ENCODE peak calls at places on chromosomes 3 and 15, in five cellular contexts. L is endothelial cell of umbilical vein, T is A549, M is H1, U is K562. Z is an unnamed sample.

GRCh38 chr3:9201278-9201677 is 48.2 kb downstream of the SRGAP3 start:
- DNase-seq in T (no peak), M (no peak), U (no peak), L (no peak), Z (no peak)

GRCh38 chr15:83581381-83581780 is 72.5 kb upstream of the ADAMTSL3 start:
- DNase-seq in L (no peak), U (no peak), T (no peak), M (no peak), Z (no peak)

GRCh38 chr3:9207076-9207763 is 42.2 kb downstream of the SRGAP3 start:
- DNase-seq in T (no peak), U (no peak), M (no peak), L (no peak), Z (no peak)

GRCh38 chr15:99165956-99166689 is 61.2 kb downstream of the SYNM start:
- DNase-seq in U (no peak), L (peak; percentile 42), T (no peak), M (no peak), Z (no peak)

GRCh38 chr3:129211345-129211744 is 27.6 kb upstream of the CNBP start:
- DNase-seq in L (no peak), U (no peak), T (no peak), M (no peak), Z (no peak)

GRCh38 chr3:193910886-193911738 is 224.8 kb upstream of the HES1 start:
- DNase-seq in M (no peak), T (peak; percentile 8), U (peak; percentile 50), L (no peak), Z (no peak)

GRCh38 chr15:38129531-38130199 is 123.0 kb upstream of the SPRED1 start:
- DNase-seq in U (no peak), T (no peak), M (no peak), L (peak; percentile 66), Z (no peak)

GRCh38 chr3:130699765-130700164 is 46.9 kb downstream of the PIK3R4 start:
- DNase-seq in M (no peak), L (peak; percentile 33), U (peak; percentile 12), T (peak; percentile 27), Z (peak; percentile 30)

GRCh38 chr3:156317457-156317856 is 197.1 kb downstream of the KCNAB1 start:
- DNase-seq in M (no peak), L (peak; percentile 96), U (peak; percentile 11), T (peak; percentile 25), Z (peak; percentile 28)

GRCh38 chr15:60611592-60612346 is 132.8 kb upstream of the ICE2 start:
- DNase-seq in M (no peak), T (no peak), L (no peak), U (no peak), Z (no peak)

GRCh38 chr3:72171946-72172345 is 387.0 kb upstream of the PROK2 start:
- DNase-seq in U (no peak), L (no peak), T (no peak), M (no peak), Z (no peak)

GRCh38 chr15:24956131-24956838 is 1.5 kb downstream of the SNRPN start:
- DNase-seq in T (peak; percentile 83), L (peak; percentile 71), U (no peak), M (peak; percentile 39), Z (peak; percentile 59)

GRCh38 chr3:129161860-129162271 is 1.0 kb upstream of the ISY1 start:
- DNase-seq in L (no peak), T (no peak), M (no peak), U (no peak), Z (peak; percentile 18)

GRCh38 chr15:98440917-98441316 is 207.4 kb upstream of the IGF1R start:
- DNase-seq in L (no peak), M (no peak), U (no peak), T (no peak), Z (no peak)

GRCh38 chr15:47432831-47433230 is 284.5 kb upstream of the SEMA6D start:
- DNase-seq in L (no peak), M (no peak), U (no peak), T (no peak), Z (no peak)

GRCh38 chr3:13894812-13895154 is 14.9 kb upstream of the WNT7A start:
- DNase-seq in U (no peak), T (no peak), L (no peak), M (no peak), Z (no peak)

GRCh38 chr3:13896473-13897154 is 16.7 kb upstream of the WNT7A start:
- DNase-seq in T (peak; percentile 78), M (no peak), L (peak; percentile 57), U (peak; percentile 72), Z (peak; percentile 70)

GRCh38 chr3:13894096-13894811 is 14.4 kb upstream of the WNT7A start:
- DNase-seq in M (no peak), L (no peak), T (no peak), U (no peak), Z (no peak)

GRCh38 chr3:13892304-13892703 is 12.4 kb upstream of the WNT7A start:
- DNase-seq in U (no peak), T (no peak), M (no peak), L (no peak), Z (no peak)

GRCh38 chr3:13895155-13896105 is 15.6 kb upstream of the WNT7A start:
- DNase-seq in U (peak; percentile 96), L (peak; percentile 91), T (peak; percentile 82), M (peak; percentile 82), Z (peak; percentile 69)
- H3K4me3 ChIP-seq in U (peak overlapping the region; percentile 42), L (peak overlapping the region; percentile 22), T (peak overlapping the region; percentile 60), M (peak overlapping the region; percentile 69), Z (peak overlapping the region; percentile 57)

GRCh38 chr3:183430325-183430957 is 2.0 kb upstream of the MCF2L2 start:
- DNase-seq in T (no peak), M (no peak), U (no peak), L (no peak), Z (no peak)

GRCh38 chr3:183428140-183429023 is at the start of gene MCF2L2:
- DNase-seq in U (peak; percentile 88), L (peak; percentile 36), T (peak; percentile 19), M (no peak), Z (no peak)

DNA sequence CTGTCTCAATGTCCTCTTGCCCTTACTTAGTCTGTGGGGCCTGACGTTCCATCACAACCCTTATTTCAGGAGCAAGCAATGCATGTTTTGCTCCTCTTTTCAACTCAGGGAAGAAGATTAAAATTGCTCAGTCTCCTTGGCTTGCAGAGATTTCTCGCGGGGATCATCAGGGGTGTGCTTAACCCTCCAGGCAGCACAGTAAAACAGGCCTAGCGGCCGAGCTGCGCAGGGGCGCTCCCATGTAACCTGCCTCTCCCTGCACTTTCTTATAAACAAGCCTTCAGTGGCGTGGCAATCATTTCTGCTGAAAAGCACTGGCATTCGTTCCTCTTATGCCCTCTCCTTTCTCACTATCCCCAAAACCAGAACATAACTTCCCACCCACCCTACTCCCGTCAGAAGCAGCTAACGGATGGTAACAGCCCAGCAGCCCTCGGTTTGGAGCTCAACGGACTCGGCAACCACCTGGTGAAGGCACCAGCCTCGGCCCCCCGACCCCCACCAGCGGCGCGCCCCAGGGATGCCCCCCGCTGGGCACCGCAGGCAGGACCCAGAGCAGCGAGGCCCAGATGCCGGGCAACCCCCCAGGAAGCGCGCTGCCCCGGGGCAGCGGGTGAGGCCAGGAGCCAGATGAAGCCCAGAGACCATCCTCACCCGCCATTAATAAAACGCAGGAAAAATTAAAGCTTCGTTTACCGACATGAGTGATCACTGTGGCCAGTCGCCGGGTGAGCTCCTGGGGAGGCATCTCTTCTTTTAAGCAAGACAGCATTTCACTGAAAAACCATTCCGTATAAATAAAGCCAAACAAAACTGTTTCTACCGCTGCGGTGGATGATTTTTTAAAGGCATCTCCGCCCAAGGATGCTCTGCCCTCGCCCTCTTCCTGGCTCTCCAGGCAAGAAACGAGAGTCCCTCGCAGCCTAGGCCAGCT is 946 bp downstream of the MCF2L2 start:
- DNase-seq in M (no peak), L (no peak), U (no peak), T (no peak), Z (no peak)
- TF ChIP-seq JUN in M (no peak), L (no peak), U (no peak), T (no peak), Z (no peak)

GRCh38 chr15:34793071-34793470 is 2.3 kb downstream of the ACTC1 start:
- DNase-seq in U (no peak), L (no peak), T (no peak), M (no peak), Z (no peak)
- H3K4me3 ChIP-seq in U (no peak overlapping the region), L (no peak overlapping the region), T (no peak overlapping the region), M (no peak overlapping the region), Z (no peak overlapping the region)

DNA sequence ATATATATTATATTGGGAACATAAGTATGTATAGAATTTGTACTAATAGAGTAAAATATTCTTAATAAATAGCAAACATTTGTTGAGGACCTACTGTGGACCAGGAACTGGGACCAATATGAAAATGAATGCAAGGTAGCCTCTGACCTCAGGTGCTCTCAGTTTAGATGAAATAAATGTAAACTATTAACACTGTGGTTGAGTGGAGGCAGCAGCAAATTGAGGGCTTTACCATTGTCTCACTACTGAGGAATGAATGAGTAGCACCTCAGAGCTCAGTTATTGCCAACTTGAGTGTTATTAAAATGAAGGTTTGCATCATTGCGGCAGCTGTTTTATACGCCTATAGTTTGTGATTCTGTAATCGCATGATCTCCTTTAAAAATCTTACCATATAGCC is 90.9 kb upstream of the CGNL1 start:
- DNase-seq in L (no peak), T (no peak), U (no peak), M (no peak), Z (no peak)
- TF ChIP-seq JUN in L (no peak), T (no peak), U (no peak), M (no peak), Z (no peak)

DNA sequence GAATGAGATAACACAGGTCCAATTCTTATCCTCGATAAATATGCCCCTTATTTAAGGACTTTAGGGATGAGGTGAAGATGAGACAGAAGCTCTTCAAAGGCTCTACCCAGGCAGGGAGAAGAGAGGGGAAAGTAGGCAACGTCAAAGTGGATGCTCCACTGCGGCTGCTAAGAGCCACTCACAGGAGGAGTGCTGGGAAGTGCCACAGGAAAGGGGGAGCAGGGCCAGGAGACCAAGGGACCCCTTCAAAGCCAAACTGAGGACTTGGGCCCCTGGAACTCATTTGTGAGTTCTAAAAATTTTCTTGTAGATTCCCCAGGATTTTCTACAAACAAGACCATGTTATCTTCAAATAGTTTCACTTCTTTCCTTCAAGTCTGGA is 47.3 kb upstream of the ATG7 start:
- DNase-seq in M (no peak), T (no peak), U (no peak), L (no peak), Z (no peak)
- H3K4me3 ChIP-seq in M (no peak overlapping the region), T (peak overlapping the region; percentile 64), U (no peak overlapping the region), L (peak overlapping the region; percentile 71), Z (no peak overlapping the region)

GRCh38 chr3:101074518-101074917 is 81.3 kb upstream of the ABI3BP start:
- DNase-seq in M (no peak), T (no peak), U (no peak), L (peak; percentile 17), Z (no peak)
- TF ChIP-seq JUN in M (no peak), T (no peak), U (no peak), L (no peak), Z (no peak)

DNA sequence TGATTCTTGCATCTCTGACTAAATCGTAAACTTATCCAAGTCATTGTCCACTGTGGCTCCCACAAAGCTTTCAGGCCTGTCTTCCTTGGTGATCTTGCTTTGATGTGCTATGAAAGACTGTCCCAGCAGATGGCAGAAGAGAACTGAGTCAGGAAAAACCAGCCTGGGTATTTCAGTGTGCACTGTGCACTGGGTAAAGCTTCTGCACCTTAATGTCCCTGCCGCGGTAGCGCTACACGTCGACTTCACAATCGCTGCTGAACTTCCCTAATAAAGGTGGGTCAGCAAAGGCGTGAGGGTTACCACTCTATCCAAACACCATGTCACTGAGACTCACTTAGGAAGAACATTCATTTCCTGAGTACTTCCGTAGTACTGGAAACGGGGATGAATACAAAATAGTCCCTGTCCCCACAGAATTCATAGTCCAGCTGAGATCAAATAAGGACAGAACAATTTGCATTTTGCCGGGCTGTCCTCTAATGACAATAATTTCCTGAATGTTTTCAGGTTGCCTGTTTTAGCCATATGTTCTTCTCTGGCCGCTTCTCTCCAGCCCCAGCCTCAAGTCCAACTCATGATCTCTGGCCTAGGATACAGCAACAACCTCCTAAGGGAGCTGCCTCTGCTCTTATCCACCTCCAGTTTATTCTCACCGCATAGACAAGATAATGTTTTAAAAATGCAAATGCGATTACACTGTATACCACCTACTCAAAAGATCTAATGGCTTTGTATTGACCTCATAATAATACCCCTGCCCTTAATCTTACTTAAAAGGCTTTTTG is 83.6 kb upstream of the AKAP13 start:
- DNase-seq in T (peak; percentile 86), U (no peak), M (no peak), L (peak; percentile 85), Z (peak; percentile 75)
- H3K4me3 ChIP-seq in T (no peak overlapping the region), U (no peak overlapping the region), M (no peak overlapping the region), L (no peak overlapping the region), Z (peak overlapping the region; percentile 45)